ENCODE peak calls at places on chromosome 12, in ten cellular contexts. D, Y, G, V, A, Q, K, T, M and C are unnamed samples.

GRCh38 chr12:49942512-49942893 is 8.0 kb upstream of the AQP2 start:
- DNase-seq in G (no peak), M (no peak), K (no peak), Y (no peak), A (no peak), V (no peak), Q (no peak), T (no peak), D (no peak), C (no peak)

GRCh38 chr12:96108321-96108720 is 72.9 kb upstream of the LTA4H start:
- DNase-seq in Y (no peak), D (peak), K (no peak), Q (peak), A (peak), T (peak), V (no peak), M (no peak), G (peak), C (peak)

GRCh38 chr12:34287986-34288962 is 266.0 kb downstream of the ALG10 start:
- DNase-seq in D (no peak), T (no peak), G (no peak), K (no peak), A (peak), M (no peak), Y (no peak), Q (no peak), V (no peak), C (peak)

GRCh38 chr12:12018454-12018853 is 52.3 kb upstream of the BCL2L14 start:
- DNase-seq in T (no peak), Y (no peak), M (no peak), Q (no peak), D (peak), K (peak), G (no peak), A (peak), V (peak), C (no peak)

GRCh38 chr12:98983647-98984046 is 338.6 kb downstream of the APAF1 start:
- DNase-seq in V (no peak), T (no peak), Y (no peak), G (no peak), M (no peak), K (no peak), Q (no peak), D (no peak), A (no peak), C (no peak)

GRCh38 chr12:72747460-72747859 is 475.3 kb downstream of the TRHDE start:
- DNase-seq in K (no peak), V (no peak), G (no peak), Y (no peak), Q (peak), M (no peak), A (no peak), T (no peak), D (no peak), C (no peak)

GRCh38 chr12:46153267-46153872 is 115.5 kb downstream of the SLC38A1 start:
- DNase-seq in Y (no peak), V (no peak), G (peak), M (peak), A (no peak), T (no peak), D (no peak), K (no peak), Q (no peak), C (no peak)

GRCh38 chr12:18294889-18295288 is 33.6 kb downstream of the PIK3C2G start:
- DNase-seq in Q (no peak), A (no peak), T (no peak), V (no peak), M (no peak), G (no peak), D (no peak), K (no peak), Y (no peak), C (no peak)

GRCh38 chr12:57465030-57465746 is 5.6 kb downstream of the GLI1 start:
- DNase-seq in Q (no peak), G (no peak), M (no peak), V (no peak), Y (no peak), T (no peak), D (no peak), A (no peak), K (no peak), C (no peak)

GRCh38 chr12:46101121-46101869 is 110.9 kb upstream of the SCAF11 start:
- DNase-seq in Y (no peak), D (no peak), K (no peak), Q (no peak), V (no peak), M (no peak), G (peak), A (no peak), T (no peak), C (no peak)

GRCh38 chr12:10220398-10221077 is 7.9 kb downstream of the GABARAPL1 start:
- DNase-seq in K (peak), V (peak), D (peak), T (peak), M (no peak), Q (peak), G (no peak), Y (no peak), A (peak), C (peak)

GRCh38 chr12:127767631-127768030 is 499.3 kb upstream of the TMEM132C start:
- DNase-seq in Q (no peak), T (no peak), A (no peak), G (no peak), K (no peak), D (no peak), M (no peak), V (no peak), Y (no peak), C (no peak)

GRCh38 chr12:12443482-12443881 is 86.6 kb downstream of the BORCS5 start:
- DNase-seq in Q (no peak), G (no peak), T (peak), D (no peak), V (peak), M (no peak), A (peak), Y (no peak), K (peak), C (peak)

GRCh38 chr12:117603316-117604113 is 242.1 kb upstream of the NOS1 start:
- DNase-seq in G (no peak), T (no peak), Y (no peak), M (no peak), Q (no peak), A (no peak), D (no peak), K (no peak), V (no peak), C (no peak)

GRCh38 chr12:57151741-57152407 is 4.5 kb upstream of the LRP1-AS start:
- DNase-seq in A (no peak), Y (no peak), V (peak), G (no peak), M (no peak), D (no peak), T (peak), K (peak), Q (no peak), C (peak)

GRCh38 chr12:88639361-88639760 is 59.1 kb upstream of the KITLG start:
- DNase-seq in G (no peak), M (no peak), Q (no peak), V (no peak), T (no peak), D (no peak), K (no peak), A (no peak), Y (no peak), C (no peak)

GRCh38 chr12:88623777-88624548 is 43.7 kb upstream of the KITLG start:
- DNase-seq in A (no peak), T (no peak), D (no peak), M (no peak), K (no peak), V (no peak), G (no peak), Q (no peak), Y (no peak), C (no peak)

GRCh38 chr12:49705479-49706267 is 1.5 kb downstream of the FMNL3 start:
- DNase-seq in Y (no peak), D (peak), T (peak), V (no peak), Q (peak), M (no peak), A (peak), G (no peak), K (no peak), C (peak)

GRCh38 chr12:4562034-4562657 is at the start of gene DYRK4:
- DNase-seq in M (no peak), A (peak), V (peak), G (no peak), K (peak), T (peak), Q (peak), Y (peak), D (peak), C (peak)

GRCh38 chr12:104181313-104181712 is 34.3 kb upstream of the TXNRD1 start:
- DNase-seq in M (no peak), Y (no peak), V (no peak), G (peak), D (no peak), Q (no peak), A (no peak), T (no peak), K (no peak), C (no peak)

GRCh38 chr12:176321-177181 is 37.4 kb downstream of the SLC6A12 start:
- DNase-seq in A (peak), Q (peak), Y (no peak), G (peak), T (peak), M (no peak), K (no peak), V (no peak), D (no peak), C (no peak)

GRCh38 chr12:124994435-124994975 is 1.1 kb downstream of the BRI3BP start:
- DNase-seq in D (no peak), K (no peak), M (no peak), A (no peak), V (no peak), T (no peak), Q (peak), G (peak), Y (no peak), C (no peak)

DNA sequence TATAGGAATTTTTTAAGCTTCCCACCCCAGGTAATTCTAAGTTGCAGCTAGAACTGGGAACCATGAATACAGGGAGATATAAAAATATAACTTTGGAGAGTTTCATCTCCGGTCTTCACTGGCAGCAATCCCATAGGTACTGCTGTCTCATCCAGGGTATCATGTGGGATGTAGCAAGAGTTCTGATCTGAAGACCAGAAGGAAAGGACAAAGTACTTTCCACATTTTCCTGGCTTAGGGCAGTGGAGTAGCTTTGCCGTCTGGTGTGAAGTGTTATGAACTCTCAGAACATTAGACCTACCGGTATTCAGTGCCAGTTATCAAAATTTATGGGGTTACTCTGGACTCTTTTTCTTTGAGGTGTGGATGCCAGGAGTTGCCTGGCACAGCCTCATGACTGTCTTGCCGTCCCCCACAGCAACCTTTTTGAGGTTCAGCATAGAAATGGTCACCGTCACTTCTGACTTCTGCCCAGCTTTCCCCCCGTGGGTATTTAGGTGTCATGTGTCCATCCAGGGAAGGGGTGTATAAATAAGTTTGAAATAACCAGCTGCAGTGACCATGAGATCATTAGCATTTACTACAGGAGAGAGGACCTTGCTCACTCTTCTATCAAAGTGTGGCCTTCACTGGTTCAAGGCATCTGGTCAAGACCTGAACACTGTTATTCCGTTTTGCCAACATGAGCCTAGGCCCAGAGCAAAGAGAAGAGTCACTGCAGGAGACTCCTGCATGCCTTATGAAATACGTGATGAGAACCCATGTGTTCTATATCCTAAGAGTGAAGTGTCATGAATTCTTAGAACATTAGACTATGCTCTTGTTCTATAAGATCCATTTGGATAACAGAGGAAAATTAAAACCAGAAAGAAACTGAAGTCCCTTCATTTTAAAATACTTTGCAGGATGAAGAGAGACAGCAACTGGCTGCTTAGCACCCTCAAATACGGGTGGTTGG is 22.2 kb downstream of the TMEM233 start:
- DNase-seq in Q (no peak), G (no peak), D (no peak), V (no peak), T (no peak), A (no peak), K (no peak), Y (no peak), M (no peak), C (no peak)
- TF ChIP-seq POLR2A in Q (no peak), G (no peak), D (no peak), V (no peak), T (no peak), A (no peak), K (no peak), Y (no peak), M (no peak), C (no peak)

DNA sequence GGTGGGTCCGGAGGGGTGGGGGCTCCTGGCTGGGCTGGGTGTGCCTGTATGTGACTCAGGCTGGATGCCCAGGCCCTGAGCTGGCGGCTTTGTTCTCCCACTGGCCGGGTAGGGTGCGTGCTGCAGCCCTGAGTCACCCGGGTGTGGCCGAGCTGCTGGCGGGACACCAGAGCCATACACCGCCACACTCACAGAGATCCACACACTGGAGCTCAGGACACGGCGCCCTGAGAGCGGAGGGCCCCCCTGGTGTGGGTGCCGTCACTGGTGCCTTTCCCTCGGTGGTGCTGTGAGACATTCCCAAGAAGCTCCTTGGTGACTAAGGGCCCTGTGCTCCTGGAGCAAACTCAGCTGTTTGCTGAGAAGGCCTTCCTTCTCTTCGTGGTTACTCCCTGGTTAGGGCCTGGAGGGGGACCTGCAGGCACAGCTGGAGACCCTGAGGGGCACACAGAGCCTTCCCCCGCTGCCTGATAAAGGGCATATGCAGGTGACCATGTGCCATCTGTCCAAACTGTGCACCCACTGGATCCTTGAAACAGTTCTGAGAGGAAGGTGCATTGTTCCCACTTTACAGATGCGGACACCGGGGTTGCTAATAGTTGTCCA is 44.3 kb downstream of the KRT80 start:
- DNase-seq in K (peak), G (peak), M (peak), D (peak), Q (peak), A (peak), V (peak), T (peak), Y (no peak), C (peak)
- TF ChIP-seq POLR2A in K (peak), G (no peak), M (no peak), D (no peak), Q (peak), A (no peak), V (peak), T (no peak), Y (no peak), C (peak)

DNA sequence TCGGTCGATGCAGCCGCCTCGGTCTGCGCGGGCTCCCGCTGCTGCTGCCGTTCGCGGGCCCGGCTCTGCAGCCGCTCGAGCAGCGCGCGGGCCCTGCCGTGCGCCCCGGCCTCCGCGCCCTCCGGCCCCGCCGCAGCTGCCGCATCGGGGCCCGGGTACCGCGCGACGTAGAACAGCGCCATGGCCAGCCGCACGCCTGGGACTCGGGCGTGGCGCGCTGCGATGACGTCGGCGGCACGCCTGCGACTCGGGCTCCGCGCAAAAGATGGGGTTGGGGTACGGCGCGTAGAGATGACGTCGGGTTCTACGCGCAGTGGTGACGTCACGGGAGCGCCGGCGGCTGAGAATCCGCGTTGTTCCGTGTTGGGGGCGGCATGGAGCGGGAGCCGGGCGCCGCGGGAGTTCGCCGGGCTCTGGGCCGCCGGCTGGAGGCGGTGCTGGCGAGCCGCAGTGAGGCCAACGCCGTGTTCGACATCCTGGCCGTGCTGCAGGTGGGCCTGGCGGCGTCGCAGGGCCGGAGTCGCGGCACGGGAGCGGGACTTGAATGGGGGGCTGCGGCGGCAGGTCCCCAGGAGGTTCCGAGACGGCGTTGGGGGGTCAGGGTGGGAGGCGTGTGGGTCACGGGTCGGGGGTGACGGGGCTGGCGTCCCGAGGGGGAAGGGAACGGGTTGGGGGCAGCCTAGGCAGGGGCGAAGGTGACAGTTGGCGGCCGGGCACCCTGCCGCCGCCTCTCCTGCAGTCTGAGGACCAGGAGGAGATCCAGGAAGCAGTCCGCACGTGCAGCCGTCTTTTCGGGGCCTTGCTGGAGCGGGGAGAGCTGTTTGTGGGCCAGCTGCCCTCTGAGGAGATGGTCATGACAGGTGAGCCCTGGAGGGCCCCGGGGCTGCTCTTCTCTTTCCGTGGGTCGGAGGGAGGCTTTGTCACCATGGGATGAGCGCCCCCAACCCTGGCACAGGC is at the start of the genes DDX51 and NOC4L:
- DNase-seq in G (peak), A (peak), Q (peak), K (peak), T (peak), Y (peak), V (peak), D (peak), M (peak), C (peak)
- TF ChIP-seq POLR2A in G (peak), A (peak), Q (peak), K (no peak), T (no peak), Y (peak), V (peak), D (no peak), M (peak), C (peak)

GRCh38 chr12:110449799-110450497 is at the start of gene ARPC3:
- DNase-seq in Y (peak), T (peak), G (peak), K (peak), A (peak), M (peak), V (peak), D (peak), Q (peak), C (peak)
- TF ChIP-seq POLR2A in Y (peak), T (no peak), G (peak), K (peak), A (no peak), M (peak), V (peak), D (peak), Q (peak), C (peak)

DNA sequence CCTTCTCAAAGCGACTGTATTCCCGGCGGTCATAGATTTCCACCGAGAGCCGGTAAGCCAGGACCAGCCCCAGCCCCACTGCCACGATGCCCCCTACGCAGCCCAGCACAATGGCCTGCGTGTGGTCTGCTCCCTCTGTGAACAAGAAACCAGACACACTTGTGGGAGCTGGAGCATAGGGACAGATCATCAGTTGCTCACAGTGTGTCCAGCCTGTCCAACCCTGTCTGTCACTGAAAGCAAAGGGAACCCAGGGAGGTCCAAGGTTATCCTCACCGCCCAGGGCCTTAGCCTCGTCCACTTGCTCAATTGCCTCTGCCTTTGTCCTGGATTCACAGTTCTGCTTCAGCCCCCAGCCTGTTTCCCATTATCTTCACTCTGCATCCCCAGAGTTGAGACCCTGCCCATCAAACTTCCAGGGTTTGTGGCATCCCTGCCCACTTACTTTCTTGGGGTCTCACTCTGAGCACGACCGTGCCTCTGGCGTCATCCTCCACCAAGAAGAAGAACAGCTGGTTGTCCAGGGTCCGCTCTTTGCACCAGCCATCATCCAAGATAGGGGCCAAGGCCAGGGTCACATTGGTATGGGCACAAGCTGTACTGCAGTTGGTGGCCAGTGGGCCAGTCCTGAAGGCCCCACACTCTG is 11.3 kb upstream of the CSAD start:
- DNase-seq in G (no peak), A (no peak), T (no peak), Q (no peak), D (no peak), V (no peak), M (no peak), K (no peak), Y (no peak), C (no peak)
- TF ChIP-seq POLR2A in G (no peak), A (no peak), T (no peak), Q (no peak), D (no peak), V (no peak), M (no peak), K (no peak), Y (no peak), C (no peak)

DNA sequence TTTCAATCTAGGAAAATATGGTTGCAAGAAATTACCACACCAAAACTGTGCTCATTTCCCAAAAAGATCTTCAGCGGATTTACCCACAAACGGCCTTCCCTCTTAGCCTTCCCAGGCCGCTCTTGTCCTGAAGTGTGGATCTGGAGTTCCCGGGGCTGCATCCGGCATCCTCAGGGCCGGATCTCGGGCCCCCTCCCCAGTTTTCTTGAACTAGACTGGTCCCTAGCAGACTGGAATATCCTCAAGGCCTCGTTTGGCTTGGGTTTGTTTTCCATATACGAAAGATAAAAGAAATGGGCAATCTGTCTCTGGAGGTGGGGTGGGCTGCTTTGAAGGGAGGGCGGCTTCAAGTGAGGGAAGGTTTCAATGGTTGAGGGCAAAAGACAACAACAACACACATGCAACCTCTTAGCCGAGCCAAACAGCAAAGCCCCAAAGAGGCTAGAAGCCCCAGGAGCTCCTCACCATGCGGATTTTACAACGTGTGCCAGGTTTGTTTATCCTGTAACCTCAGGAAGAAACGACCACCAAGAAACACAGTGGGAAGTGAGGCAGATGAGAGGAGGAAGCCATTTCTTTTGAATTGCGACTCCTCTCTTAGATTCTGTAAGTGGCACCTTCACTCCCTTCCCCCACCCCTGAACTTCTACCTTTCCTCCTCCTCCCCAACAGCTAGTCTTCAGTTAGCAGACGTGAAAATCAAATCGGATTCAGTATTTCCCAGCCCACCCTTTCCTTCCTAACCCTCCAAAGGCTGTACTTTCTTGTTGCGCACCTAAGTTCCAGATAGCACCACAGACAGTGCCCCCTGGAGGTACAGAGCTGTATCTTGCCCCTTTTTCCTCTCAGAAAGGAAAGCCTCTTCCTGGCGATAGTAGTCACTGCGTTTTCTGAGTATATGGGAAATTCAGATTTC is 2.6 kb downstream of the MYF6 start:
- DNase-seq in Y (no peak), A (no peak), V (no peak), Q (peak), T (no peak), G (peak), D (no peak), K (no peak), M (peak), C (no peak)
- TF ChIP-seq POLR2A in Y (no peak), A (no peak), V (no peak), Q (no peak), T (no peak), G (no peak), D (no peak), K (no peak), M (no peak), C (no peak)